ENCODE peak calls at places on chromosomes 5 and 9, in six cellular contexts. I is T-helper 17 cell, Q is NCI-H524, X is thyroid gland, H is HTR-8/SVneo, F is DMS79 treated with DMSO at 0.1 percent for 48 hours. L is an unnamed sample.

GRCh38 chr9:92763721-92764380 is 782 bp downstream of the BICD2 start:
- DNase-seq in I (peak), Q (peak), H (no peak), F (no peak), X (peak), L (peak)

GRCh38 chr5:147558826-147559225 is 49.0 kb upstream of the DPYSL3 start:
- DNase-seq in H (peak), F (no peak), I (no peak), Q (peak), X (peak), L (no peak)

GRCh38 chr9:4011062-4011461 is 288.8 kb downstream of the GLIS3 start:
- DNase-seq in X (no peak), Q (peak), H (no peak), F (no peak), I (no peak), L (no peak)

GRCh38 chr9:14365667-14366066 is 51.7 kb upstream of the NFIB start:
- DNase-seq in Q (no peak), H (no peak), I (no peak), F (no peak), X (no peak), L (no peak)

GRCh38 chr5:161546463-161547301 is at the start of gene GABRB2:
- DNase-seq in F (peak), H (no peak), I (no peak), X (peak), Q (peak), L (no peak)

GRCh38 chr9:4301302-4301701 is 1.4 kb upstream of the GLIS3 start:
- DNase-seq in F (no peak), H (no peak), X (no peak), I (no peak), Q (no peak), L (no peak)

GRCh38 chr9:88173378-88173999 is 35.2 kb upstream of the SPATA31C2 start:
- DNase-seq in I (no peak), H (peak), F (no peak), X (peak), Q (peak), L (peak)

GRCh38 chr5:123543438-123543837 is 31.5 kb downstream of the CSNK1G3 start:
- DNase-seq in F (no peak), I (no peak), X (no peak), Q (no peak), H (no peak), L (no peak)

GRCh38 chr5:123916331-123917121 is 404.5 kb downstream of the CSNK1G3 start:
- DNase-seq in F (peak), I (no peak), Q (no peak), X (no peak), H (peak), L (no peak)

GRCh38 chr9:36772449-36773370 is 200.0 kb downstream of the MELK start:
- DNase-seq in F (peak), Q (peak), X (no peak), I (no peak), H (no peak), L (no peak)

GRCh38 chr5:129438322-129438721 is 21.8 kb upstream of the ADAMTS19 start:
- DNase-seq in F (no peak), H (no peak), X (no peak), I (no peak), Q (no peak), L (no peak)

GRCh38 chr9:105359899-105360298 is 87.9 kb upstream of the FSD1L start:
- DNase-seq in F (no peak), X (no peak), Q (no peak), H (no peak), I (no peak), L (no peak)

GRCh38 chr5:150112211-150113046 is 26.1 kb upstream of the CSF1R start:
- DNase-seq in H (peak), I (no peak), Q (no peak), F (no peak), X (no peak), L (no peak)

GRCh38 chr5:122312670-122312988 is 592 bp downstream of the SNCAIP start:
- DNase-seq in Q (peak), X (peak), F (no peak), H (no peak), I (no peak), L (no peak)

GRCh38 chr5:64587370-64587769 is 81.6 kb downstream of the RGS7BP start:
- DNase-seq in Q (no peak), F (no peak), I (no peak), H (no peak), X (no peak), L (no peak)

GRCh38 chr9:135959814-135960213 is 1.4 kb downstream of the UBAC1 start:
- DNase-seq in F (peak), H (no peak), X (no peak), I (no peak), Q (no peak), L (no peak)

GRCh38 chr5:78361226-78361993 is 993 bp downstream of the SCAMP1 start:
- DNase-seq in F (peak), I (no peak), Q (peak), X (peak), H (peak), L (no peak)

GRCh38 chr5:14463629-14464028 is 118.0 kb upstream of the OTULINL start:
- DNase-seq in F (no peak), I (no peak), X (no peak), Q (no peak), H (peak), L (no peak)

GRCh38 chr9:3161912-3162311 is 318.0 kb upstream of the PUM3 start:
- DNase-seq in X (no peak), Q (peak), F (no peak), H (no peak), I (no peak), L (no peak)